ENCODE peak calls at places on chromosome 16, in ten cellular contexts. K, Y, F, T, A, P, Z, W, V and N are unnamed samples. For H3K4me1, the result is how much of the 10 kb centered on the place peaks cover.

GRCh38 chr16:72847187-72848044 is 200.5 kb downstream of the ZFHX3 start:
- DNase-seq in K (no peak), Y (no peak), F (no peak), T (no peak), A (no peak), P (no peak), Z (no peak), W (no peak), V (no peak), N (peak)

GRCh38 chr16:60204221-60204620 is 1470.1 kb upstream of the GOT2 start:
- DNase-seq in K (no peak), Y (no peak), F (no peak), T (no peak), A (no peak), P (no peak), Z (no peak), W (no peak), V (no peak), N (no peak)

GRCh38 chr16:21242756-21243155 is 9.3 kb downstream of the ANKS4B start:
- DNase-seq in K (no peak), Y (no peak), F (no peak), T (no peak), A (no peak), P (no peak), Z (no peak), W (no peak), V (no peak), N (no peak)

GRCh38 chr16:69105501-69106361 is at the start of gene HAS3:
- DNase-seq in K (peak), Y (peak), F (no peak), T (peak), A (no peak), P (no peak), Z (no peak), W (no peak), V (no peak), N (peak)

GRCh38 chr16:66752958-66753357 is 1.5 kb upstream of the DYNC1LI2 start:
- DNase-seq in K (no peak), Y (no peak), F (no peak), T (no peak), A (no peak), P (no peak), Z (no peak), W (no peak), V (no peak), N (no peak)

GRCh38 chr16:80948886-80949502 is 57.7 kb downstream of the CMC2 start:
- DNase-seq in K (no peak), Y (peak), F (no peak), T (peak), A (peak), P (no peak), Z (no peak), W (peak), V (no peak), N (peak)

GRCh38 chr16:48317614-48318013 is 67.6 kb downstream of the SIAH1 start:
- DNase-seq in K (no peak), Y (no peak), F (no peak), T (no peak), A (no peak), P (no peak), Z (no peak), W (no peak), V (no peak), N (no peak)

GRCh38 chr16:84554627-84555328 is 50.3 kb upstream of the MEAK7 start:
- DNase-seq in K (no peak), Y (no peak), F (no peak), T (no peak), A (no peak), P (no peak), Z (no peak), W (no peak), V (no peak), N (no peak)

GRCh38 chr16:86387461-86388440 is 122.6 kb upstream of the FOXF1 start:
- DNase-seq in K (no peak), Y (no peak), F (no peak), T (no peak), A (no peak), P (no peak), Z (no peak), W (no peak), V (no peak), N (no peak)

GRCh38 chr16:68227850-68228553 is 7.9 kb downstream of the ESRP2 start:
- DNase-seq in K (no peak), Y (peak), F (no peak), T (peak), A (no peak), P (no peak), Z (no peak), W (peak), V (no peak), N (no peak)

GRCh38 chr16:31920373-31920772 is 46.8 kb downstream of the ZNF267 start:
- DNase-seq in K (no peak), Y (no peak), F (no peak), T (no peak), A (no peak), P (no peak), Z (no peak), W (no peak), V (no peak), N (no peak)

GRCh38 chr16:47687694-47688093 is 226.6 kb downstream of the PHKB start:
- DNase-seq in K (no peak), Y (no peak), F (no peak), T (no peak), A (no peak), P (no peak), Z (no peak), W (no peak), V (no peak), N (no peak)

GRCh38 chr16:21950782-21951521 is 2.2 kb upstream of the UQCRC2 start:
- DNase-seq in K (peak), Y (no peak), F (no peak), T (no peak), A (no peak), P (no peak), Z (no peak), W (no peak), V (peak), N (no peak)

GRCh38 chr16:1941924-1942809 is 832 bp downstream of the MSRB1 start:
- DNase-seq in K (no peak), Y (peak), F (no peak), T (no peak), A (no peak), P (no peak), Z (no peak), W (no peak), V (no peak), N (no peak)

GRCh38 chr16:7423436-7423941 is 90.8 kb downstream of the RBFOX1 start:
- DNase-seq in K (no peak), Y (no peak), F (no peak), T (no peak), A (no peak), P (no peak), Z (no peak), W (no peak), V (no peak), N (no peak)

GRCh38 chr16:58127634-58128033 is 1.5 kb downstream of the CFAP20 start:
- DNase-seq in K (no peak), Y (no peak), F (no peak), T (peak), A (no peak), P (no peak), Z (no peak), W (no peak), V (no peak), N (no peak)

GRCh38 chr16:56664506-56664905 is 3.4 kb downstream of the MT1G start:
- DNase-seq in K (no peak), Y (no peak), F (no peak), T (no peak), A (no peak), P (no peak), Z (no peak), W (no peak), V (no peak), N (no peak)

GRCh38 chr16:48503779-48504178 is 106.2 kb downstream of the N4BP1 start:
- DNase-seq in K (no peak), Y (peak), F (no peak), T (peak), A (peak), P (peak), Z (no peak), W (peak), V (no peak), N (peak)

GRCh38 chr16:69073181-69073669 is 32.2 kb upstream of the HAS3 start:
- DNase-seq in K (no peak), Y (no peak), F (no peak), T (peak), A (no peak), P (no peak), Z (no peak), W (no peak), V (no peak), N (no peak)

GRCh38 chr16:65429504-65430149 is 307.8 kb upstream of the CDH11 start:
- DNase-seq in K (no peak), Y (no peak), F (no peak), T (no peak), A (no peak), P (no peak), Z (no peak), W (no peak), V (no peak), N (no peak)

GRCh38 chr16:30741461-30741914 is 6.7 kb upstream of the PHKG2 start:
- DNase-seq in K (no peak), Y (no peak), F (no peak), T (peak), A (no peak), P (no peak), Z (no peak), W (no peak), V (no peak), N (no peak)

GRCh38 chr16:56263711-56264608 is 72.7 kb downstream of the GNAO1 start:
- DNase-seq in K (no peak), Y (no peak), F (no peak), T (no peak), A (no peak), P (no peak), Z (no peak), W (no peak), V (no peak), N (peak)

GRCh38 chr16:57627184-57627871 is 1.1 kb upstream of the ADGRG1 start:
- DNase-seq in K (no peak), Y (peak), F (no peak), T (no peak), A (no peak), P (no peak), Z (no peak), W (no peak), V (peak), N (no peak)

DNA sequence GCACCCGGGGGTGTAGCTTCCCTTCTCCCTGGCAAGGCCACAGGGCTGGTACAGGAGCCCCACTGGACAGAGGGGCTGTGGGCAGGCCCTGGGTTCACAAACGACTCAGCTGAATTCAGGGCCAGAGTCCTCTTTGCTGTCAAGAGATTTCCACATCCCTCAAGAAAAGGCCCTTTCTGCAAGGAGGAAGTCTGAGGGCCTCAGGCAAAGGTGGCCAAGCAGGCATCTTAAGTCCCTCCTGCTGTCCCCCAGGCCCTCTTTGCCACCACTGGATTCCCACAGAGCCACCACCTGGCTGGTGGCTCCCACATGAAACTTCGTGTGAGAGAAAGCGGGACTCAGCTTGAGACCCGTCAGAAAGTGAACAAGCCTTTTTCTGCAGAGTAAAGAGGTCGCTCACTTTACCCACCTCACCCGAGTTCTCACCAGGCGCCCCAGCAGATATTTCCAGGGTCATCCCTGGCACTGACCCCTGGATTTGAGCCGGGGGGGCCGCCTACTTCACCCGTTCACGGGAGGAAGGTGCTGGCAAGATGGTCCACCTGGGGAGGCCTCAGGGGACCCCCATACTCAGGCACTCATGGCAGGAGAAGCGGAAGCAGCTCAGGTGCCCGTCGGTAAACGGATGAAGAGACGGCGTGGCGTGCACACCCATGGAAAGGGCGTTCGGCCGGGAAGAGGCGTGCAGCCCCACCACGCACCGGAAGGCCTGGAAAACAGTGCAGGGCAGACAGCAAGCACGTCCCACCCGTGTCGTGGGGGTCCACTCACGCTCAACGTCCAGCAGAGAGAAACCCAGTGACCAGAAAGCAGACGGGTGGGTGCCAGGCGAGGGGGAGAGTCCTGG is 3.6 kb downstream of the RNF166 start:
- DNase-seq in K (peak), Y (no peak), F (no peak), T (no peak), A (no peak), P (no peak), Z (no peak), W (no peak), V (no peak), N (no peak)
- H3K4me3 ChIP-seq in K (peak), Y (peak), F (peak), T (peak), A (no peak), P (no peak), Z (peak), W (peak), V (peak), N (peak)

DNA sequence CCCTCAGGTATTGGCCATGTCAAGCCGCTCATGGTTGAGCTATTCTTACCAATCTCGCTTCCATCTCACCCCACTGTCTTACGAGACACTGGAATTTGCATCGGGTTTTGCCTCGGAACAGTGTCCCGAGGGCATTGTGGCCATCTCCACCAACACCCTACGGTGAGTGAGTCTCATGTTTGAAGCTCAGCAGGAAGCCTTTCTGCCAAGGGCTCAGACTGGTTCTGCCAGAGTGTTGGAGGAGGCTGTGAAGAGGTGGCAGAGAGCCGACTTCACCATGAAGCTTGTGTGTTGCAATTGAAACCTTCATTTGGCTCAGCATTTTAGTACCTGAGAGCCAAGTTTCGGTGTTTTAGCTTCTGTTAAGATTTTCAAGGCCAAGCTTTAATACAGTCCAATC is 38.0 kb downstream of the SF3B3 start:
- DNase-seq in K (no peak), Y (no peak), F (no peak), T (no peak), A (no peak), P (no peak), Z (no peak), W (no peak), V (no peak), N (no peak)
- H3K4me1 ChIP-seq in K (under half), Y (under half), F (under half), T (under half), A (under half), P (under half), Z (under half), W (under half), V (under half), N (under half)

GRCh38 chr16:28878083-28878926 is at the start of gene ATP2A1:
- DNase-seq in K (no peak), Y (no peak), F (no peak), T (no peak), A (no peak), P (no peak), Z (no peak), W (no peak), V (no peak), N (no peak)

GRCh38 chr16:28876973-28877641 is 1.2 kb upstream of the ATP2A1 start:
- DNase-seq in K (no peak), Y (no peak), F (no peak), T (no peak), A (no peak), P (no peak), Z (no peak), W (no peak), V (no peak), N (no peak)

GRCh38 chr16:28879261-28879840 is 1.1 kb downstream of the ATP2A1 start:
- DNase-seq in K (no peak), Y (no peak), F (no peak), T (no peak), A (no peak), P (no peak), Z (no peak), W (no peak), V (no peak), N (no peak)

GRCh38 chr16:28876016-28876659 is 2.1 kb upstream of the ATP2A1 start:
- DNase-seq in K (no peak), Y (no peak), F (no peak), T (no peak), A (no peak), P (no peak), Z (no peak), W (no peak), V (no peak), N (no peak)

DNA sequence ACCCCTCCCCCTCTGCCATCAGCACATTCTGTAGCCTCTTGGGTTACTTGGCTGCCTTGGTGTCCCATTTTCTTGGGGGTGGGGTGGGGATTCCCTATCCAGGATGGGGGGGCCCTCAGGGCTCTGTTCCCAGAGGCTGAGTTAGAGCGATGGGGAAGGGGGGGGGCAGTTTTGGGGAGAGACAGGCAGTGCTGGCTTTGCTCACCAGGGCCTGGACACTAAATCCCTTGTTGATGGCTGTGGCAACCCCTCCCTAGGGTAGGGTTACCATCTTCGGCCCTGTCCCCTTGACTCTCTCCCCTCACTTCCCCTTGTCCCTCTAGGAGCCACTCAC is 679 bp upstream of the ATP2A1 start:
- DNase-seq in K (no peak), Y (no peak), F (no peak), T (no peak), A (no peak), P (no peak), Z (no peak), W (no peak), V (no peak), N (no peak)
- H3K4me3 ChIP-seq in K (no peak), Y (no peak), F (no peak), T (no peak), A (no peak), P (no peak), Z (no peak), W (peak), V (no peak), N (no peak)

DNA sequence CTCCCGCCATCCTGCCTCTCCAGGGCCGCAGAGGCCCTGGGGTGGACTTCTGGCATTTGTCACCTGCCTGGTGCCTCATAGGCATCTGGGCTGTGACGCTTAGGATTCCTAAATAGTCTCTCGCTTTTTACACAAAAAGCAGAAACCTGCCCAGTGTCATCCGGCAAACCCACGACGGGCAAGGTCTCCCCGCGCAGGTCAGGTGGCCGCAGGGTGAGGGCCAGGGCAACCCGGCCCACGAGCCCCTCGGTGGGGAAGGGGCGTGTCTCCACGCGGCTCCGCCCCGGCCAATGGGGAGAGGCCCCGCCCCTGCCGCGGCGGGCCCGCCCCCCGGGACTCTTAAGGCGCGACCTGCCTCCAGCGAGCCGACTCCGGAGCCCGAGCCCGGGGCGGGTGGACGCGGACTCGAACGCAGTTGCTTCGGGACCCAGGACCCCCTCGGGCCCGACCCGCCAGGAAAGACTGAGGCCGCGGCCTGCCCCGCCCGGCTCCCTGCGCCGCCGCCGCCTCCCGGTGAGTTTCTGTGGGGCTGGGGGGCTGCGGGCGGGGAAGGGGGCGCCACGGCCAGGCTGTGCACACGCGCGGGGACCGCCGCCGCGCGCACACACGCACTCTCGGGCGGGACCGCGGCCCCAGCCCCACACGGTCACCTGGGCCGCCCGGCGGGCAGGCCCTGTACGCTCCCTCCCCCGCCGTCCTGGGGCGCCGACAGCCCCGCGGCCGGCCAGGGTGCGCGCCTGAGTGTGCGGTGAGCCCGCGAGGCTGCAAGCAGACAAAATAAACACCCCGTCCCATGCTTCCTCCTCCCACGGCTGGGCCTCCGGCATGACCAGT is at the start of gene VASN:
- DNase-seq in K (peak), Y (peak), F (peak), T (peak), A (peak), P (peak), Z (no peak), W (peak), V (peak), N (peak)
- H3K4me1 ChIP-seq in K (under half), Y (under half), F (under half), T (half or more), A (under half), P (under half), Z (half or more), W (under half), V (under half), N (under half)